ENCODE peak calls at places on chromosomes 12 and 14, in five cellular contexts. One of them, this sample, is unnamed.

GRCh38 chr14:38868415-38869290 is 234.4 kb downstream of the SEC23A start:
- DNase-seq in type B pancreatic cell: no peak
- DNase-seq in GM12865: no peak
- DNase-seq in A673: no peak
- DNase-seq in RWPE1: no peak
- DNase-seq in this sample: no peak

GRCh38 chr12:98332626-98333025 is 182.8 kb upstream of the TMPO start:
- DNase-seq in RWPE1: no peak
- DNase-seq in GM12865: peak
- DNase-seq in type B pancreatic cell: no peak
- DNase-seq in A673: peak
- DNase-seq in this sample: peak

GRCh38 chr12:26193539-26193938 is 1.8 kb upstream of the SSPN start:
- DNase-seq in RWPE1: no peak
- DNase-seq in type B pancreatic cell: no peak
- DNase-seq in GM12865: no peak
- DNase-seq in A673: no peak
- DNase-seq in this sample: no peak

GRCh38 chr12:24751181-24751580 is 197.7 kb downstream of the BCAT1 start:
- DNase-seq in type B pancreatic cell: no peak
- DNase-seq in GM12865: no peak
- DNase-seq in A673: no peak
- DNase-seq in RWPE1: no peak
- DNase-seq in this sample: no peak

GRCh38 chr12:63795032-63795687 is 15.5 kb downstream of the RXYLT1 start:
- DNase-seq in type B pancreatic cell: no peak
- DNase-seq in RWPE1: no peak
- DNase-seq in A673: no peak
- DNase-seq in GM12865: no peak
- DNase-seq in this sample: no peak

GRCh38 chr12:87142346-87142745 is 886.2 kb upstream of the MGAT4C start:
- DNase-seq in type B pancreatic cell: no peak
- DNase-seq in GM12865: no peak
- DNase-seq in A673: no peak
- DNase-seq in RWPE1: no peak
- DNase-seq in this sample: no peak

GRCh38 chr14:101198398-101199027 is 295.0 kb upstream of the RTL1 start:
- DNase-seq in type B pancreatic cell: peak
- DNase-seq in A673: no peak
- DNase-seq in RWPE1: no peak
- DNase-seq in GM12865: no peak
- DNase-seq in this sample: no peak

GRCh38 chr12:91413591-91413990 is 231.0 kb upstream of the DCN start:
- DNase-seq in RWPE1: peak
- DNase-seq in type B pancreatic cell: no peak
- DNase-seq in GM12865: no peak
- DNase-seq in A673: no peak
- DNase-seq in this sample: no peak

GRCh38 chr14:99224116-99224910 is 47.7 kb downstream of the BCL11B start:
- DNase-seq in type B pancreatic cell: no peak
- DNase-seq in A673: no peak
- DNase-seq in GM12865: no peak
- DNase-seq in RWPE1: no peak
- DNase-seq in this sample: no peak
- TF ChIP-seq CTCF in type B pancreatic cell: peak
- TF ChIP-seq CTCF in A673: no peak
- TF ChIP-seq CTCF in GM12865: no peak
- TF ChIP-seq CTCF in RWPE1: no peak
- TF ChIP-seq CTCF in this sample: no peak

GRCh38 chr12:71797506-71797905 is 42.1 kb upstream of the TBC1D15 start:
- DNase-seq in GM12865: no peak
- DNase-seq in A673: no peak
- DNase-seq in RWPE1: no peak
- DNase-seq in type B pancreatic cell: no peak
- DNase-seq in this sample: no peak

GRCh38 chr12:71804505-71804904 is 35.1 kb upstream of the TBC1D15 start:
- DNase-seq in GM12865: peak
- DNase-seq in RWPE1: no peak
- DNase-seq in type B pancreatic cell: no peak
- DNase-seq in A673: no peak
- DNase-seq in this sample: no peak

GRCh38 chr12:71799105-71799504 is 40.5 kb upstream of the TBC1D15 start:
- DNase-seq in GM12865: no peak
- DNase-seq in RWPE1: peak
- DNase-seq in A673: peak
- DNase-seq in type B pancreatic cell: no peak
- DNase-seq in this sample: no peak

GRCh38 chr12:71795901-71796300 is 41.2 kb downstream of the RAB21 start:
- DNase-seq in A673: peak
- DNase-seq in GM12865: no peak
- DNase-seq in RWPE1: no peak
- DNase-seq in type B pancreatic cell: no peak
- DNase-seq in this sample: no peak

GRCh38 chr12:71800177-71800576 is 39.4 kb upstream of the TBC1D15 start:
- DNase-seq in GM12865: no peak
- DNase-seq in type B pancreatic cell: no peak
- DNase-seq in RWPE1: no peak
- DNase-seq in A673: no peak
- DNase-seq in this sample: no peak
- TF ChIP-seq CTCF in GM12865: no peak
- TF ChIP-seq CTCF in type B pancreatic cell: no peak
- TF ChIP-seq CTCF in RWPE1: no peak
- TF ChIP-seq CTCF in A673: no peak
- TF ChIP-seq CTCF in this sample: no peak

GRCh38 chr14:78835052-78835451 is 664.9 kb downstream of the NRXN3 start:
- DNase-seq in RWPE1: no peak
- DNase-seq in type B pancreatic cell: no peak
- DNase-seq in A673: no peak
- DNase-seq in GM12865: no peak
- DNase-seq in this sample: no peak
- TF ChIP-seq CTCF in RWPE1: no peak
- TF ChIP-seq CTCF in type B pancreatic cell: no peak
- TF ChIP-seq CTCF in A673: no peak
- TF ChIP-seq CTCF in GM12865: no peak
- TF ChIP-seq CTCF in this sample: no peak

GRCh38 chr12:1594295-1595025 is at the start of gene FBXL14:
- DNase-seq in type B pancreatic cell: peak
- DNase-seq in GM12865: peak
- DNase-seq in A673: peak
- DNase-seq in RWPE1: peak
- DNase-seq in this sample: peak
- TF ChIP-seq CTCF in type B pancreatic cell: no peak
- TF ChIP-seq CTCF in GM12865: no peak
- TF ChIP-seq CTCF in A673: no peak
- TF ChIP-seq CTCF in RWPE1: no peak
- TF ChIP-seq CTCF in this sample: no peak

GRCh38 chr14:105945891-105946290 is 419.5 kb downstream of the TMEM121 start:
- DNase-seq in GM12865: peak
- DNase-seq in A673: peak
- DNase-seq in RWPE1: no peak
- DNase-seq in type B pancreatic cell: no peak
- DNase-seq in this sample: no peak
- TF ChIP-seq CTCF in GM12865: peak
- TF ChIP-seq CTCF in A673: peak
- TF ChIP-seq CTCF in RWPE1: no peak
- TF ChIP-seq CTCF in type B pancreatic cell: no peak
- TF ChIP-seq CTCF in this sample: peak

DNA sequence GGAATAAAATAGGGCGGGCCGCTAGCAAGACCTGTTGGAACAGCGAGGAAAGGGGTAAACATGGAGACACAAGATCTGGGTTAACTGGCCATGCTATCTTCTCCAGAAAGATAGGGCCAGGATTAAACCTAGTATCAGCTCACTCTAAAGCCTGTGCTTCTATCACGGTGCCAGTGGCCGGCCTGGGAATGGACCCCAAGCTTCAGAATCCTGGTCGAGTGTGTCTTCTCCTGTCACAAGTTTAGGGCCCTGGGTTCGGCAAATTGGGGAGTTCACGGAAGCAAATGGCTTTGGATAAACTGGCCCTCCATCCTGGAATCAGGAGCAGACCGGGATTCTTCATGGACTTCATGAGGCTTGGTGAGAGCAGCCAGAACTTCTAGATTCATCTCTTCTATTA is 82.2 kb downstream of the LGMN start:
- DNase-seq in RWPE1: no peak
- DNase-seq in GM12865: no peak
- DNase-seq in type B pancreatic cell: no peak
- DNase-seq in A673: no peak
- DNase-seq in this sample: no peak
- TF ChIP-seq CTCF in RWPE1: no peak
- TF ChIP-seq CTCF in GM12865: no peak
- TF ChIP-seq CTCF in type B pancreatic cell: no peak
- TF ChIP-seq CTCF in A673: no peak
- TF ChIP-seq CTCF in this sample: no peak

This sample was measured in GM13977.